ENCODE peak calls at places on chromosomes 7 and 10, in eight cellular contexts. One of them, this sample, is unnamed.

GRCh38 chr10:43396928-43397624 is 11.9 kb downstream of the HNRNPF start:
- DNase-seq in ELF-1: peak
- DNase-seq in progenitor cell of endocrine pancreas: peak
- DNase-seq in DMS153: peak
- DNase-seq in Daoy: no peak
- DNase-seq in right lobe of liver: peak
- DNase-seq in AG08395: peak
- DNase-seq in neural crest cell: peak
- DNase-seq in this sample: peak

GRCh38 chr7:28382146-28382545 is 30.2 kb upstream of the CREB5 start:
- DNase-seq in neural crest cell: no peak
- DNase-seq in DMS153: no peak
- DNase-seq in AG08395: no peak
- DNase-seq in right lobe of liver: no peak
- DNase-seq in ELF-1: no peak
- DNase-seq in progenitor cell of endocrine pancreas: no peak
- DNase-seq in Daoy: no peak
- DNase-seq in this sample: no peak

GRCh38 chr10:73399054-73399453 is 14.8 kb downstream of the ANXA7 start:
- DNase-seq in Daoy: no peak
- DNase-seq in DMS153: no peak
- DNase-seq in AG08395: no peak
- DNase-seq in neural crest cell: no peak
- DNase-seq in ELF-1: no peak
- DNase-seq in right lobe of liver: no peak
- DNase-seq in progenitor cell of endocrine pancreas: no peak
- DNase-seq in this sample: no peak

GRCh38 chr7:25857376-25858067 is 294.5 kb upstream of the NFE2L3 start:
- DNase-seq in progenitor cell of endocrine pancreas: no peak
- DNase-seq in right lobe of liver: no peak
- DNase-seq in DMS153: peak
- DNase-seq in AG08395: peak
- DNase-seq in neural crest cell: peak
- DNase-seq in ELF-1: peak
- DNase-seq in Daoy: peak
- DNase-seq in this sample: peak

GRCh38 chr10:113060221-113061053 is 110.4 kb downstream of the TCF7L2 start:
- DNase-seq in neural crest cell: no peak
- DNase-seq in ELF-1: peak
- DNase-seq in right lobe of liver: no peak
- DNase-seq in AG08395: no peak
- DNase-seq in progenitor cell of endocrine pancreas: no peak
- DNase-seq in DMS153: no peak
- DNase-seq in Daoy: no peak
- DNase-seq in this sample: peak

GRCh38 chr10:47255033-47255813 is 44.8 kb upstream of the GDF10 start:
- DNase-seq in Daoy: no peak
- DNase-seq in AG08395: no peak
- DNase-seq in ELF-1: no peak
- DNase-seq in neural crest cell: no peak
- DNase-seq in right lobe of liver: peak
- DNase-seq in DMS153: no peak
- DNase-seq in progenitor cell of endocrine pancreas: no peak
- DNase-seq in this sample: no peak

GRCh38 chr10:118241229-118242137 is 100.6 kb downstream of the FAM204A start:
- DNase-seq in ELF-1: peak
- DNase-seq in neural crest cell: peak
- DNase-seq in Daoy: peak
- DNase-seq in progenitor cell of endocrine pancreas: peak
- DNase-seq in AG08395: peak
- DNase-seq in DMS153: no peak
- DNase-seq in right lobe of liver: peak
- DNase-seq in this sample: peak

GRCh38 chr7:132932321-132933075 is 149.4 kb downstream of the CHCHD3 start:
- DNase-seq in progenitor cell of endocrine pancreas: no peak
- DNase-seq in DMS153: no peak
- DNase-seq in ELF-1: peak
- DNase-seq in neural crest cell: no peak
- DNase-seq in right lobe of liver: no peak
- DNase-seq in AG08395: no peak
- DNase-seq in Daoy: no peak
- DNase-seq in this sample: no peak

GRCh38 chr7:130974169-130974568 is 240.2 kb upstream of the KLF14 start:
- DNase-seq in ELF-1: no peak
- DNase-seq in right lobe of liver: no peak
- DNase-seq in DMS153: no peak
- DNase-seq in Daoy: no peak
- DNase-seq in neural crest cell: no peak
- DNase-seq in progenitor cell of endocrine pancreas: no peak
- DNase-seq in AG08395: no peak
- DNase-seq in this sample: no peak

GRCh38 chr7:114342431-114343181 is 72.0 kb upstream of the FOXP2 start:
- DNase-seq in right lobe of liver: no peak
- DNase-seq in AG08395: no peak
- DNase-seq in Daoy: no peak
- DNase-seq in progenitor cell of endocrine pancreas: no peak
- DNase-seq in ELF-1: no peak
- DNase-seq in DMS153: no peak
- DNase-seq in neural crest cell: no peak
- DNase-seq in this sample: no peak

GRCh38 chr7:75638607-75639070 is 100.1 kb downstream of the HIP1 start:
- DNase-seq in progenitor cell of endocrine pancreas: peak
- DNase-seq in neural crest cell: peak
- DNase-seq in ELF-1: peak
- DNase-seq in DMS153: no peak
- DNase-seq in AG08395: peak
- DNase-seq in right lobe of liver: peak
- DNase-seq in Daoy: peak
- DNase-seq in this sample: peak

GRCh38 chr7:45681596-45682357 is 107.6 kb downstream of the ADCY1 start:
- DNase-seq in AG08395: no peak
- DNase-seq in DMS153: no peak
- DNase-seq in neural crest cell: no peak
- DNase-seq in Daoy: no peak
- DNase-seq in ELF-1: no peak
- DNase-seq in right lobe of liver: peak
- DNase-seq in progenitor cell of endocrine pancreas: no peak
- DNase-seq in this sample: no peak

This sample was measured in left kidney.